ENCODE peak calls at places on chromosomes 3 and 15, in four cellular contexts. T, C, B and R are unnamed samples.

GRCh38 chr15:25055356-25056068 is 100.7 kb downstream of the SNRPN start:
- DNase-seq in B (no peak), T (no peak), C (no peak), R (no peak)

GRCh38 chr3:9715764-9716437 is 12.3 kb downstream of the CPNE9 start:
- DNase-seq in T (peak; percentile 82), B (peak; percentile 76), C (peak; percentile 46), R (peak; percentile 65)

GRCh38 chr3:32238816-32239637 is 547 bp downstream of the CMTM8 start:
- DNase-seq in T (peak; percentile 32), B (no peak), C (no peak), R (no peak)

GRCh38 chr3:127209840-127210653 is 17.1 kb downstream of the PRR23E start:
- DNase-seq in C (no peak), T (no peak), B (no peak), R (no peak)

GRCh38 chr15:67082007-67082536 is 16.7 kb downstream of the SMAD3 start:
- DNase-seq in T (no peak), B (no peak), C (no peak), R (no peak)

GRCh38 chr15:40072216-40072990 is 33.4 kb upstream of the SRP14 start:
- DNase-seq in B (no peak), T (no peak), C (no peak), R (no peak)

GRCh38 chr3:59573911-59574310 is 524.1 kb upstream of the CFAP20DC start:
- DNase-seq in C (no peak), T (peak; percentile 82), B (peak; percentile 60), R (peak; percentile 39)

GRCh38 chr15:87781959-87782625 is 474.4 kb downstream of the NTRK3 start:
- DNase-seq in T (no peak), C (no peak), B (no peak), R (no peak)

GRCh38 chr3:153166206-153166605 is 4.2 kb downstream of the RAP2B start:
- DNase-seq in T (peak; percentile 30), C (no peak), B (peak; percentile 26), R (no peak)

GRCh38 chr15:51883436-51883835 is 54.0 kb downstream of the TMOD3 start:
- DNase-seq in T (peak; percentile 63), B (peak; percentile 45), C (no peak), R (peak; percentile 41)

GRCh38 chr15:60128000-60128376 is 123.9 kb downstream of the FOXB1 start:
- DNase-seq in C (peak; percentile 5), T (peak; percentile 47), B (peak; percentile 28), R (no peak)

GRCh38 chr15:63586790-63587189 is 10.4 kb upstream of the FBXL22 start:
- DNase-seq in B (no peak), C (no peak), T (no peak), R (no peak)

GRCh38 chr3:72794079-72794478 is 54.2 kb downstream of the SHQ1 start:
- DNase-seq in C (no peak), B (no peak), T (no peak), R (no peak)

GRCh38 chr15:99128411-99128810 is 23.5 kb downstream of the SYNM start:
- DNase-seq in B (no peak), T (no peak), C (no peak), R (no peak)

GRCh38 chr15:92636950-92637481 is 18.6 kb downstream of the FAM174B start:
- DNase-seq in C (no peak), T (no peak), B (no peak), R (no peak)

GRCh38 chr3:12458901-12459300 is 25.4 kb upstream of the TSEN2 start:
- DNase-seq in C (no peak), B (no peak), T (no peak), R (no peak)

GRCh38 chr3:62415312-62415791 is 42.0 kb upstream of the FEZF2 start:
- DNase-seq in B (no peak), T (no peak), C (no peak), R (no peak)

GRCh38 chr3:152056987-152057386 is 183.5 kb downstream of the SUCNR1 start:
- DNase-seq in T (no peak), B (no peak), C (no peak), R (no peak)

GRCh38 chr3:193590088-193590856 is 2.7 kb upstream of the OPA1 start:
- DNase-seq in C (peak; percentile 86), B (peak; percentile 92), T (peak; percentile 85), R (no peak)

GRCh38 chr3:142660904-142661303 is 62.9 kb upstream of the TRPC1 start:
- DNase-seq in B (no peak), T (no peak), C (no peak), R (no peak)

GRCh38 chr3:8983026-8983425 is 19.8 kb upstream of the RAD18 start:
- DNase-seq in C (no peak), T (no peak), B (no peak), R (no peak)

GRCh38 chr15:33985287-33985686 is 17.0 kb downstream of the CHRM5 start:
- DNase-seq in C (peak; percentile 44), T (peak; percentile 93), B (peak; percentile 90), R (peak; percentile 71)

GRCh38 chr3:139310474-139310933 is 33.3 kb upstream of the MRPS22 start:
- DNase-seq in C (peak; percentile 22), T (peak; percentile 92), B (peak; percentile 72), R (peak; percentile 72)

GRCh38 chr3:128491900-128492352 is 1.1 kb downstream of the GATA2 start:
- DNase-seq in T (no peak), C (no peak), B (no peak), R (no peak)

DNA sequence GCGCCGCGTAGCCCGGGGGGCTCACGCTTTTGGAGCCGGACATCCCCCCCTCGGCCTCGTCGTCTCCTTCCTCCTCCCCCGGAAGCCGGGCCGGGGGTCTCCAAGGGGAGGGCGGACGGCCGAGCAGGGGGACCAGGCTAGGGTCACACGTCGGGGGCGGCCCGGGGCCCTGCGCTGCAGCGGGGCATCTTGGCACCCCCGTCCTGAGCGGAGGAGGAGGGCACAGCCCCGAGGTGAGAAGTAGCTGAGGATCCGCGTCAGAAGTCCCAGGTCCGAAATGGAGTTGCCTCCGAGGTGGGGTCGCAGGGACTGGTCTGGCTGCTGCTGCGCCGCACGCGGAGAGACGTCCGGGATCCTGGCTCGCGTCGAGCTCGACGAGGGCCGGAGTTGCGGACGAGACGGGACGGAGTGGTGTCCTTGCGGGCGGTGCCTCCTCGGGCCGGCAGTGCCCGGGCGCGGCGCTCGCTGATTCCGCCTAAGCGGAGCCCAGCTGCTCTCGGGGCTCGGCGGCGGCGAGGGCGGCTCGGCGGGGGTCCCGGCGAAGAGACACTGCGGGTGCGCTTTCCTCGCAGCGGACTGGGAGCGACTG is at the start of gene ADCY5:
- DNase-seq in C (no peak), T (no peak), B (no peak), R (no peak)
- H3K27me3 ChIP-seq in C (peaks cover 94% of the 10 kb centered on the region), T (peaks cover 65% of the 10 kb centered on the region), B (peaks cover 61% of the 10 kb centered on the region), R (peaks cover 57% of the 10 kb centered on the region)

DNA sequence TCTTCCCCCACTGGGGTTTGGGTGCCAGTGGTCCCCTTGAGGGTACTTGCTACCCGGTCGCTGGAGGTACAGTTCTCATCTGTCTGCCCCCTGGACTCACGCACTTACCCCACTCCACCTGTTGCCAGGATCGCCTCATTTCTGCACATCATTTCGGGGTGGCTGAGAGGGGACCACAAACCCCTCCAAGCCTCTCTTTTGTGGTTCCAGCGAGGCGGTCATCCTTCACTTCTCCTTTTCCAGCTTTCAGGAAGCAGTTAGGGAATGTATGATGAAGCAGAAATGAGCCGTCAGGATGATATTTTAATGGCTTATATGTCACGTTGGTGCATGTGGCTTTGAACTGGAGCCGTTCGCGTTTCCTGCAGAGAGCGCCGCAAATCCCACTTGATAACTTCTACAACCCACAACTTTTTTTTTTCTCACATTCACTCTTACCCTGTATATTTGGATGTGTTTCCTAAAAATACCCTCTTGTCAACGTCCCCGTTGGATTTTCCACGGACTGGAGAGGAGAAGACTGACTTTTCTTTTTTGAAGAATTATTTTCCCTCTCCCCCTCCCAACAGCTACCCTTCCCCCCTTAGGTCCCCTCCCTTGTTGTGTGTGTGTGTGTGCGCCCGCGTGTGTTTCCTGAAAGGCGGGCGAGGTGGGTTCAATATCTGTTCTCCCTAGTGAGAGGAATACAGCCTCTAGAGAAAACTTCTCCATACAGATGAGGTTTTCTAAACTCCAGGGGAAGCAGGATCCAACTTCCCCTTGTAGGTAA is at the start of gene ZIC4:
- DNase-seq in B (no peak), C (no peak), T (no peak), R (no peak)
- H3K27me3 ChIP-seq in B (no peaks in the 10 kb centered on the region), C (peaks cover 99% of the 10 kb centered on the region), T (peaks cover 50% of the 10 kb centered on the region), R (peaks cover 90% of the 10 kb centered on the region)

GRCh38 chr15:57677206-57677605 is 29.3 kb upstream of the POLR2M start:
- DNase-seq in T (no peak), B (no peak), C (no peak), R (no peak)
- H3K27me3 ChIP-seq in T (no peaks in the 10 kb centered on the region), B (no peaks in the 10 kb centered on the region), C (no peaks in the 10 kb centered on the region), R (peaks cover 2% of the 10 kb centered on the region)

GRCh38 chr3:184532940-184533732 is 28.4 kb upstream of the EPHB3 start:
- DNase-seq in T (no peak), C (no peak), B (no peak), R (no peak)
- H3K27me3 ChIP-seq in T (peaks cover 41% of the 10 kb centered on the region), C (peaks cover 46% of the 10 kb centered on the region), B (peaks cover 24% of the 10 kb centered on the region), R (peaks cover 48% of the 10 kb centered on the region)